ENCODE peak calls at places on chromosomes 6 and 20, in five cellular contexts. F is ovary, T is heart left ventricle, L is tibial nerve, J is body of pancreas. B is an unnamed sample.

GRCh38 chr6:17281100-17281496 is at the start of gene RBM24:
- DNase-seq in F (peak; percentile 70), T (peak; percentile 60), L (peak; percentile 21), J (peak; percentile 64), B (peak; percentile 75)

GRCh38 chr6:119052292-119052889 is 26.1 kb downstream of the FAM184A start:
- DNase-seq in F (no peak), T (no peak), L (no peak), J (no peak), B (no peak)

GRCh38 chr6:160347259-160348208 is 644 bp upstream of the SLC22A3 start:
- DNase-seq in F (no peak), T (no peak), L (no peak), J (no peak), B (peak; percentile 62)

GRCh38 chr20:58309607-58310290 is at the start of gene RAB22A:
- DNase-seq in F (peak; percentile 86), T (peak; percentile 88), L (peak; percentile 64), J (peak; percentile 84), B (peak; percentile 87)

GRCh38 chr6:75306074-75306473 is 21.5 kb upstream of the TMEM30A start:
- DNase-seq in F (no peak), T (no peak), L (no peak), J (no peak), B (no peak)

GRCh38 chr20:16580596-16580995 is 7.3 kb upstream of the KIF16B start:
- DNase-seq in F (no peak), T (no peak), L (no peak), J (no peak), B (no peak)

GRCh38 chr6:140062042-140063041 is 687.9 kb upstream of the CITED2 start:
- DNase-seq in F (peak; percentile 64), T (peak; percentile 74), L (peak; percentile 62), J (peak; percentile 28), B (no peak)

GRCh38 chr20:52150440-52151258 is 40.9 kb downstream of the ZFP64 start:
- DNase-seq in F (no peak), T (no peak), L (no peak), J (peak; percentile 36), B (no peak)

GRCh38 chr6:112014483-112014882 is 39.4 kb upstream of the CCN6 start:
- DNase-seq in F (no peak), T (no peak), L (no peak), J (no peak), B (no peak)

GRCh38 chr6:25641940-25642666 is 9.9 kb upstream of the SCGN start:
- DNase-seq in F (no peak), T (no peak), L (no peak), J (no peak), B (no peak)

DNA sequence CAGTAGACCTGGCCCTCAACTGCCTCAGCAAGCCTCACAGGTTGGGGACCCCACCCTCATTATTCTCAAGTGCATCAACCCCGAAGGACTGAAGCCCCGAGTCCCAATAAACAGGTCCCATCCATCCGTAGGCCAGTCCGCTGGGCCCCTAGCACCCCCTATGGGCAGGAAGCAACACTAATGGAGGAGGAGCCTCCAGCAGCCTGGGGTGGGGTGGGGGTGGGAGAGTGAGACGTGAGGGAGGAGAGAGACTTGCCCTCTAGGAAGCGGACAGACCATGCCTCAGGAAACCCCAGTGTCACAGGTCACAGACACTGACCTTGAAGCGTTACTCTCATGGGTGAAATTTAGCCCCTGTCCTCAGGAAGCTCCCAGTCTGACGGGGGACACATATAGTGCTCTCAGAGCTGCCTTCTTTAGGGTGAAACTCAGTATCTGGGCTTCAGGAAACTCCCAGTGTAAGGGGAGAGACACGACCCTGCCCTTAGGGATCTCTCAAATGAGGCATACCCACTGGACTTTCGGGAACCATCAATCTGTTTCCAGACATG is 125.9 kb downstream of the MRPL14 start:
- DNase-seq in F (no peak), T (no peak), L (no peak), J (no peak), B (no peak)
- H3K4me1 ChIP-seq in F (peaks cover 2% of the 10 kb centered on the region), T (peaks cover 43% of the 10 kb centered on the region), L (peaks cover 13% of the 10 kb centered on the region), J (peaks cover 64% of the 10 kb centered on the region), B (no peaks in the 10 kb centered on the region)

GRCh38 chr6:36984581-36985383 is 1.2 kb downstream of the MTCH1 start:
- DNase-seq in F (peak; percentile 74), T (no peak), L (no peak), J (peak; percentile 60), B (peak; percentile 65)
- TF ChIP-seq POLR2A in F (no peak), T (no peak), L (no peak), J (no peak), B (no peak)

GRCh38 chr6:89371849-89372505 is 19.5 kb upstream of the UBE2J1 start:
- DNase-seq in F (peak; percentile 56), T (peak; percentile 85), L (peak; percentile 37), J (peak; percentile 74), B (peak; percentile 79)

GRCh38 chr6:89372506-89372901 is 20.0 kb upstream of the UBE2J1 start:
- DNase-seq in F (no peak), T (no peak), L (no peak), J (no peak), B (no peak)

GRCh38 chr6:89369009-89369408 is 16.5 kb upstream of the UBE2J1 start:
- DNase-seq in F (peak; percentile 76), T (peak; percentile 67), L (no peak), J (peak; percentile 74), B (peak; percentile 38)

GRCh38 chr6:89364586-89364985 is 12.1 kb upstream of the UBE2J1 start:
- DNase-seq in F (no peak), T (no peak), L (no peak), J (no peak), B (no peak)

GRCh38 chr6:89368107-89368506 is 15.6 kb upstream of the UBE2J1 start:
- DNase-seq in F (peak; percentile 69), T (peak; percentile 69), L (peak; percentile 47), J (peak; percentile 70), B (no peak)
- H3K4me1 ChIP-seq in F (peaks cover 1% of the 10 kb centered on the region), T (peaks cover 31% of the 10 kb centered on the region), L (peaks cover 11% of the 10 kb centered on the region), J (peaks cover 9% of the 10 kb centered on the region), B (no peaks in the 10 kb centered on the region)

DNA sequence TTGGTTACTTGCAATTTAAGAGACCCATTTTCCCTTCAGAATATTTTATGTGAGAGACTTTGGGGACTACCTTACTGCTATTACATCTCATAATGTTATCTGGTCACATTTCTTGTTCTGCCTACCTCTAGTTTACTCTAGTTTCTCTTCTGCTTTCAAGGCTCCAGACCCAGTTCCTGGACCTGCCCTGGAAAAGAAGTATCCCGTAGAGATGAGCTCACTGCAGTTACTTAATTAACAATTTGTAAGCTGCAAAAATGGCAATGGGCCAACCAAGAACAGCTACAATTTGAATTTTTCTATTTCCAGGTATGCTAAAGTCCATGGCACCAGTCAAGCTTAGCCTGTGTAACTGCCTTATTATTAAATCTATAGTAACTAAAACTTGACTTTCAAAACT is 25.0 kb downstream of the TAB2 start:
- DNase-seq in F (no peak), T (no peak), L (no peak), J (no peak), B (no peak)
- TF ChIP-seq POLR2A in F (no peak), T (no peak), L (no peak), J (no peak), B (no peak)

DNA sequence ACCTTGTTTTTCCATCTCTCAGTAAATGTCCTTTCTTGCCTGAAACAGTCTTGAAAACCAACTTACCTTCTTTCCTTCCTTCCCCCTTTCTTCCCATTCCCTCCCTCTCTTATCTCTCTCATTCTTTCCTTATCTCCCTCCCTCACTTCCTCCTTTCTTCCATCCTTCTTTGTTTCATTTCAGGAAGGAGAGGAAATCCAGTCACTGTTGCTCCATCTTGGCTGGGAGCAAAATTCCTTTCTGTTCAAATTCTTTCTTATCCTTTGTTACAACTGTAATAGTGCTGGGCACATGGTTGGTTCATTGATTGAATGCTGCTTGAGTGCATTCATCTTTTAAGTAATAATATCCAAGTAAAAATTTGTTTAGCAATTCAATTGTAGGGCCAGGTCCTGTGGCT is 17.4 kb upstream of the TCP11 start:
- DNase-seq in F (no peak), T (no peak), L (no peak), J (no peak), B (no peak)
- H3K4me1 ChIP-seq in F (no peaks in the 10 kb centered on the region), T (peaks cover 20% of the 10 kb centered on the region), L (peaks cover 18% of the 10 kb centered on the region), J (peaks cover 8% of the 10 kb centered on the region), B (no peaks in the 10 kb centered on the region)

B was measured in right lobe of liver.